ENCODE peak calls at places on chromosomes 1 and 21, in seven cellular contexts. F is pancreas; N is OCI-LY7; Z is HCT116; V is body of pancreas; E is effector memory CD4-positive, alpha-beta T cell; B is upper lobe of right lung. U is an unnamed sample.

GRCh38 chr21:21232320-21232719 is 234.1 kb downstream of the NCAM2 start:
- DNase-seq in F (no peak), N (no peak), Z (no peak), V (no peak), E (no peak), B (no peak), U (no peak)

GRCh38 chr1:203281033-203281432 is 24.3 kb upstream of the BTG2 start:
- DNase-seq in F (no peak), N (peak), Z (no peak), V (no peak), E (no peak), B (peak), U (peak)

GRCh38 chr21:38454161-38454560 is 44.1 kb downstream of the ERG start:
- DNase-seq in F (no peak), N (no peak), Z (no peak), V (no peak), E (no peak), B (no peak), U (no peak)

GRCh38 chr1:154865442-154866256 is 4.4 kb downstream of the KCNN3 start:
- DNase-seq in F (no peak), N (peak), Z (no peak), V (peak), E (no peak), B (no peak), U (no peak)

GRCh38 chr1:220353229-220354012 is 81.2 kb upstream of the RAB3GAP2 start:
- DNase-seq in F (no peak), N (no peak), Z (no peak), V (no peak), E (no peak), B (no peak), U (no peak)

GRCh38 chr21:38806153-38806941 is 618 bp downstream of the ETS2 start:
- DNase-seq in F (peak), N (peak), Z (no peak), V (peak), E (no peak), B (peak), U (no peak)

GRCh38 chr21:32653326-32653901 is 41.2 kb upstream of the CFAP298 start:
- DNase-seq in F (peak), N (peak), Z (peak), V (peak), E (no peak), B (no peak), U (peak)

GRCh38 chr1:75426688-75427087 is 184.2 kb downstream of the SLC44A5 start:
- DNase-seq in F (no peak), N (no peak), Z (no peak), V (no peak), E (no peak), B (no peak), U (no peak)

GRCh38 chr1:159008744-159009188 is 941 bp upstream of the IFI16 start:
- DNase-seq in F (no peak), N (peak), Z (no peak), V (no peak), E (no peak), B (no peak), U (no peak)

GRCh38 chr21:28283652-28284490 is 708.8 kb downstream of the LTN1 start:
- DNase-seq in F (peak), N (no peak), Z (no peak), V (peak), E (no peak), B (no peak), U (no peak)

GRCh38 chr1:24147194-24147593 is 4.3 kb upstream of the IL22RA1 start:
- DNase-seq in F (no peak), N (no peak), Z (no peak), V (no peak), E (no peak), B (no peak), U (no peak)

GRCh38 chr1:41963636-41964035 is 44.9 kb upstream of the HIVEP3 start:
- DNase-seq in F (no peak), N (no peak), Z (no peak), V (no peak), E (no peak), B (no peak), U (no peak)

GRCh38 chr1:226657788-226658537 is 81.1 kb downstream of the ITPKB start:
- DNase-seq in F (peak), N (no peak), Z (no peak), V (peak), E (no peak), B (no peak), U (no peak)

GRCh38 chr1:84753516-84754375 is 63.5 kb upstream of the SSX2IP start:
- DNase-seq in F (peak), N (peak), Z (peak), V (peak), E (peak), B (peak), U (peak)

GRCh38 chr1:27527223-27527856 is 37.4 kb upstream of the WASF2 start:
- DNase-seq in F (peak), N (peak), Z (no peak), V (peak), E (no peak), B (no peak), U (peak)

GRCh38 chr1:27528701-27529637 is 39.0 kb upstream of the WASF2 start:
- DNase-seq in F (peak), N (no peak), Z (no peak), V (peak), E (no peak), B (no peak), U (no peak)

GRCh38 chr1:27527857-27528700 is 38.1 kb upstream of the WASF2 start:
- DNase-seq in F (peak), N (peak), Z (no peak), V (peak), E (no peak), B (peak), U (no peak)

GRCh38 chr1:27530192-27530591 is 40.2 kb upstream of the WASF2 start:
- DNase-seq in F (no peak), N (no peak), Z (no peak), V (no peak), E (no peak), B (no peak), U (no peak)

DNA sequence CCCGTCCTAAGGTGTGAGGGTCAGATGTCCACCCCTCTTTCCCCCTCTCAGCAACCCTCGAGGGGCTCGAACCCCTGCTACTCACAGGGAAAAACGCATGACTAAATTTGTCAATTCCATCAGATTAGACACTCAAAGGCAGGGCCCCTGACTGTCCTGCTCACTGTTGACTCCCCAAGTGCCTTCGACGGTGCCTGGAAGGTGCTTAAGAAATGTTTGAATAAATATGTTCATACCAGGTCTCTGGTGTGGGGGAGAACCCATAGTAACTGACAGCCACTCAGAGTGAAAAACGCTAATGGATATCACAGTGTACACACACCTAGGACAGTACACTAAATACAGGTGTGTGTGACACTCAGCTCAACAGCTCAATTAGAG is 39.7 kb upstream of the WASF2 start:
- DNase-seq in F (no peak), N (no peak), Z (no peak), V (no peak), E (no peak), B (no peak), U (no peak)
- H3K27ac ChIP-seq in F (peak), N (no peak), Z (peak), V (peak), E (no peak), B (peak), U (peak)

DNA sequence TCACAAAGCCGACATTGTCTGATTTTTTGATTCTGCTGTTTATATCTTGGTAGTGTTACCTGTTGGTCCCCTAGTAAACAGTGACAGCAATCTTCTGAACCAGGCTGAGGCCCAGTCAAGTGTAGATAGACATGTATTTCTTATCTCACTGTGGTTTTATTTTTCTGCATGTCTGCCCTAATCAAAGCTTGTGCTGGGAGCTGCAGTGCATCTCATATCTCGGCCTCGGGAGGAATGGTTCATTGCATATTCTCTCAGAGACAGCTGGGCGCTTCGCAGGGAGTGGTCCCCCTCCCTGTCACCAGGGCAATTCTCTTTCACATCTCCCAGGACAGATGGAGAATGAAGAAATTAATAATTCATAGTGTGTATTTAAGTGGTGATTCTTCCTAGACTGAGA is 8.0 kb downstream of the SDCCAG8 start:
- DNase-seq in F (no peak), N (no peak), Z (no peak), V (no peak), E (no peak), B (no peak), U (no peak)
- H3K27ac ChIP-seq in F (no peak), N (no peak), Z (no peak), V (no peak), E (no peak), B (peak), U (no peak)

DNA sequence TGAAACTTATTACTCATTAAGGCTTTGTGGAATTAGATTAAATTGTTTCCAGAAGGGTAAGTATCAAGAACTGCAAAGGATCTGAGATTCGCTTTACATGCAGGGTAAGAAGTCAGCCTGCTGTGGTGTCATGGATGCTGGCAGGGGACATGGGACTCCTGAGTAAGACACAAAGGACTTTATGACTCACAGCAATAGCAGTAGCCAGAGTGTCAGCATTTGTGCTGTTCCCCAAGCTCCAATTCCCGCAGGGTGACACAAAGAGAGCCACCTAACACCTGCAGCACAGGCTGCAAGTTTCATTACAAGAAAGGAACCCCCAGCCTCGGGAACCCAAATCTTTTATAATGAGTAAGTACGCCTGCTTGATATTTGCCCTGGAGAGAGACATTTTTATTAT is 298.1 kb upstream of the POU3F1 start:
- DNase-seq in F (no peak), N (no peak), Z (no peak), V (no peak), E (no peak), B (no peak), U (no peak)
- H3K27ac ChIP-seq in F (no peak), N (no peak), Z (no peak), V (no peak), E (no peak), B (no peak), U (no peak)

GRCh38 chr1:111595807-111596206 is 23.8 kb upstream of the RAP1A start:
- DNase-seq in F (no peak), N (no peak), Z (no peak), V (no peak), E (no peak), B (no peak), U (no peak)

GRCh38 chr1:111593403-111594127 is 26.0 kb upstream of the RAP1A start:
- DNase-seq in F (no peak), N (no peak), Z (no peak), V (no peak), E (no peak), B (no peak), U (no peak)

GRCh38 chr1:111594128-111594693 is 25.4 kb upstream of the RAP1A start:
- DNase-seq in F (no peak), N (no peak), Z (no peak), V (no peak), E (no peak), B (no peak), U (no peak)

GRCh38 chr1:111592389-111593361 is 26.9 kb upstream of the RAP1A start:
- DNase-seq in F (peak), N (peak), Z (peak), V (peak), E (peak), B (peak), U (peak)

DNA sequence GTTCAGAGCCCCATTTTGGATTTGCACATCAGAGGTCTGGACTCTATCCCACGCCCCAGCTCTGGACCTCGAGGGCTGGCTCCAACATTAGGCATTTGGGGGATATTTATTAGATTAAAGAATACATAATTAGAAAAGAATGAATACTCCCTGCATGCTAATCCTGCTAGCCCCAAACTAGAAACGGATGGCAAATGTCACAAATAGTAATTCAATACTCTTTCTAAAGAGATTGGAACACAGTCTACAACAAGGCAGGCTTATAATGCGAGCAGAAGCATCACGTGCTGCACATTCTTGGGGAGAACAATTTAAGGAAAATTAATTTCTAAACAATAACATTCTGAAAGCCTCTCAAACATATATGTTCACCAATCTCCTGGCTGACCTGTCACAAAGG is 27.6 kb upstream of the RAP1A start:
- DNase-seq in F (no peak), N (no peak), Z (no peak), V (no peak), E (no peak), B (no peak), U (no peak)
- H3K27ac ChIP-seq in F (peak), N (no peak), Z (no peak), V (no peak), E (peak), B (peak), U (no peak)

DNA sequence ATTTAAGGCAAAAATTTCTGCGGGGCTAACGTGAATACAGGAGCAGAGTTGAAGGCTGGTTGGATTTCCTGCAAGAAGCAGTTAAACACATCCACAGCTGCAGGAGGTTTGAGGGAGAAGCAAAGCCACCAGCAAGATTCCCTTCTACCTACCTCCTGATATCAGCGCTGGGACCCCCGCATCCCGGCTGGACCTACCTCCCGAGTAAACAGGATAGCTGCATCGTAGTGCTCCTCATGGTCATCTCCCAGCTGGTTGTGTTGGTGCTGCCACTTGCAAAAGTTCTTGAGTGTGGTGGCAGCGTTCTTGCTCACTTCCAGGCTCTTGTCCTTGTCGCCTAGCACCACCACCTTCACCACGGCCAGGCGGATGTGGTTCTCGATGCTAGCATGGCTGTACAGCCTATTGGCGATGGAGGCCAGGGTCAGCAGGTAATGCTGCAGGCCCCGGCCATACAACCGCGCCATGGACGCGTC is 1.8 kb downstream of the ADAMTS5 start:
- DNase-seq in F (peak), N (no peak), Z (no peak), V (no peak), E (no peak), B (no peak), U (no peak)
- H3K27ac ChIP-seq in F (no peak), N (no peak), Z (no peak), V (no peak), E (no peak), B (peak), U (no peak)

DNA sequence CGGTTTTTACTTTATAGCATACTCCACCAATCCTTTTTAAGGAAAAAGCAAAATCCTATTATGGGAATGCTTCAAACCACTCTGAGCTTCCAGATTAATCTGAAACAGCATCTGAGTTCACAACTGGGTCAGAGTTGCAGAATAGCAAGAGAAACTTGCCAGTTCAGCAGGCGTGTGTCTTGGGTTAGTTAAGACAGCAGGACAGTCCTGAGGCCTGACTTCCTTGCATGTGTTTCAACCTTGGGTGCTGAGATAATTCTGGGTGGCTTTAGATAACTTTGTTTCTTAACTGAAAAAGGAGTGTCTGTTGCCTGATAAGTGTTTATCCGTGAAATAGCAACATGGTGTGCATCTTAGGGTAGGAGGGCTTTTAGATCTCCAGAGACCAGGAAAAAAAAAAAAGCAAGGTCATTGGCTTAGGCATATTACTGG is 169.2 kb downstream of the DHRS3 start:
- DNase-seq in F (no peak), N (no peak), Z (no peak), V (no peak), E (no peak), B (no peak), U (no peak)
- H3K27ac ChIP-seq in F (peak), N (no peak), Z (no peak), V (peak), E (peak), B (peak), U (peak)

DNA sequence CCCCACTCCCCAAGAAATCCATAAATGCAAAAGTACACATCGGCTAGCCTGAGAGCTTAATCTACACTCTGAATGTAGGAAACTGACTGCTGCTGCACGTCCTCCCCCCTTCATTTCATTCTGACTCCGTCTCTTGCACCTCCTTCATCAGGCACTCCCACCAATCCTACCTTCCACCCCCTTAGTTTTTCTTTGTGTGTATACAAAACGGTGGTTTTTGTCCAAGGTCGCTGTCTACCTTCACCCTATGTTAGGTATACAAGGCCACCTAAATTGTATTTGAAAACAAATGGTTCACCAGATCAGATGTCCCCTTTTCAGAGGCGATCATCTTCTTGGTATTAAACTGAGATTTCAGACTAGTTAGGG is 1.9 kb downstream of the WDR26 start:
- DNase-seq in F (no peak), N (peak), Z (no peak), V (no peak), E (no peak), B (no peak), U (no peak)
- H3K27ac ChIP-seq in F (peak), N (peak), Z (no peak), V (peak), E (peak), B (peak), U (peak)

GRCh38 chr21:45297869-45298268 is 10.2 kb upstream of the POFUT2 start:
- DNase-seq in F (no peak), N (no peak), Z (no peak), V (no peak), E (no peak), B (no peak), U (no peak)

GRCh38 chr21:45299026-45299863 is 11.6 kb upstream of the POFUT2 start:
- DNase-seq in F (no peak), N (no peak), Z (no peak), V (no peak), E (no peak), B (no peak), U (no peak)

GRCh38 chr21:45296638-45297037 is 8.9 kb upstream of the POFUT2 start:
- DNase-seq in F (no peak), N (no peak), Z (no peak), V (no peak), E (no peak), B (no peak), U (no peak)

GRCh38 chr21:45295576-45296365 is 8.1 kb upstream of the POFUT2 start:
- DNase-seq in F (no peak), N (no peak), Z (no peak), V (no peak), E (no peak), B (no peak), U (no peak)

DNA sequence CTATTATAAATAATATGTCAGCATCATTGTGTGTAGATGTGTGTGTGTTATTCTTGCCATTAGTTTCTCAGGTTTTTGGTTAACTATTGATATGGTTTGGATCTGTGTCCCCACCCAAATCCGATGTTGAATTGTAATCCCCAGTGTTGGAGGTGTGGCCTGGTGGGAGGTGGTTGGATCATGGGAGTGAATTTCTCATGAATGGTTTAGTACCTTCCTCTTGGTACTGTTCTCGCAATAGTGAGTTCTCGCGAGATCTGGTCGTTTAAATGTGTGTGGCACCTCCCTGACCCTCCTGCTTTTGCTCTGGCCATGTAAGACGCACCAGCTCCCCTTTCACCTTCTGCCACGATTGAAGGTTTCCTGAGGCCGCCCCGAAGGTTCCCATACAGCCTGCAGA is 9.6 kb upstream of the POFUT2 start:
- DNase-seq in F (no peak), N (no peak), Z (no peak), V (no peak), E (no peak), B (no peak), U (no peak)
- H3K27ac ChIP-seq in F (no peak), N (no peak), Z (no peak), V (no peak), E (no peak), B (no peak), U (no peak)

DNA sequence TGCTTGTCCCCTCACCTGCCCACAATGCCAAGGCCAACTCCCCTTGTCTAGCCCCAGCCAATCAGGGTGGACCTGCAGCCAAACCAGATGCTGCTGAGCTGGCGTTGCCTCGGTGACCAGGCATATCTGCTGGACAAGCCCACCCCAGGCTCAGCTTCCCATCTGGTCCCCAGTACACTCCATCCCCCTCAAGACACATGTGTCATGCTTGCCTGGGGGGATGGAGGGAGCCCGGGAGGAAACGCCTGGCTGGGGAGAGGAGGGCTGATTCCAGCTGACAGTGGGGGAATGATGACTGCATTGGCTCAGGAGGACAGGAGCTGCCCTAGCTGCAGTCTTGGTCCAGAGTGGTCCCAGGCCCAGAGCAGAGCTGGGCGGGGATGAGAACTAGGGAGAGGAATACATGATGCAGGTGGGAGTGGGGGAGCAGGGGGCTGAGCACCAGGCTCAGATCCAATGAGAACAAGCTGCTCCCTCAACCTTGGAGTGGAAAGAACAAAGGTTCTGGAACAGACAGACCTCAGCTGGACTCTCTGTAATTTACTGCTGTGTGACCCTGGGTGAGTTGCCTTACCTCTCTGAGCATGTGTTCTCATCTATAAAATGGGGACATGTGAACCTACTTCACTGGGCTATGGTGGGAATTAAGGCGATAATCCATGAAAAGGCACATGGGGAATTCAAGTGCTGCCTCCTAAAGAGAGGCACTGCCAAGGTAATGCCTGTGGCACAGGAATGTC is 23.1 kb upstream of the ECE1 start:
- DNase-seq in F (no peak), N (no peak), Z (no peak), V (no peak), E (no peak), B (no peak), U (no peak)
- H3K27ac ChIP-seq in F (peak), N (no peak), Z (no peak), V (peak), E (no peak), B (no peak), U (no peak)

U was measured in A549.